ENCODE peak calls at places on chromosome 6, in five cellular contexts. T is RPMI8226, Y is NCI-H82, M is Daoy, Z is A172. X is an unnamed sample.

GRCh38 chr6:7255918-7256317 is 57.1 kb downstream of the SSR1 start:
- DNase-seq in T (no peak), Y (no peak), M (no peak), Z (no peak), X (no peak)

GRCh38 chr6:40719671-40720374 is 132.7 kb upstream of the LRFN2 start:
- DNase-seq in T (peak), Y (peak), M (peak), Z (peak), X (no peak)

GRCh38 chr6:166032366-166033171 is 135.1 kb downstream of the TBXT start:
- DNase-seq in T (peak), Y (no peak), M (peak), Z (peak), X (no peak)

GRCh38 chr6:146578054-146578453 is 20.7 kb upstream of the ADGB start:
- DNase-seq in T (no peak), Y (no peak), M (peak), Z (peak), X (no peak)

GRCh38 chr6:157645201-157645795 is 177.7 kb upstream of the SNX9 start:
- DNase-seq in T (no peak), Y (no peak), M (no peak), Z (no peak), X (no peak)

GRCh38 chr6:155528982-155529453 is 73.4 kb upstream of the NOX3 start:
- DNase-seq in T (no peak), Y (no peak), M (peak), Z (peak), X (no peak)

GRCh38 chr6:130600880-130601341 is 226.3 kb upstream of the SMLR1 start:
- DNase-seq in T (no peak), Y (no peak), M (no peak), Z (peak), X (no peak)

GRCh38 chr6:157227202-157228166 is 95.8 kb downstream of the TMEM242 start:
- DNase-seq in T (no peak), Y (peak), M (no peak), Z (no peak), X (no peak)

GRCh38 chr6:56387621-56388413 is 140.4 kb upstream of the COL21A1 start:
- DNase-seq in T (no peak), Y (no peak), M (no peak), Z (no peak), X (no peak)

GRCh38 chr6:1316482-1317220 is 4.8 kb downstream of the FOXQ1 start:
- DNase-seq in T (peak), Y (peak), M (peak), Z (no peak), X (peak)

GRCh38 chr6:144214622-144215401 is 64.5 kb downstream of the STX11 start:
- DNase-seq in T (no peak), Y (no peak), M (no peak), Z (no peak), X (peak)

GRCh38 chr6:14396392-14396791 is 278.8 kb downstream of the CD83 start:
- DNase-seq in T (no peak), Y (no peak), M (no peak), Z (no peak), X (no peak)

GRCh38 chr6:115675443-115675842 is 385.2 kb downstream of the FRK start:
- DNase-seq in T (no peak), Y (no peak), M (no peak), Z (no peak), X (no peak)

GRCh38 chr6:163711615-163712568 is 297.4 kb downstream of the QKI start:
- DNase-seq in T (peak), Y (no peak), M (peak), Z (no peak), X (no peak)

GRCh38 chr6:143187173-143187908 is 126.7 kb downstream of the AIG1 start:
- DNase-seq in T (no peak), Y (no peak), M (peak), Z (no peak), X (no peak)

GRCh38 chr6:34981951-34982350 is 92.9 kb downstream of the ANKS1A start:
- DNase-seq in T (no peak), Y (no peak), M (no peak), Z (peak), X (no peak)

GRCh38 chr6:128743974-128744765 is 138.8 kb upstream of the LAMA2 start:
- DNase-seq in T (no peak), Y (no peak), M (no peak), Z (no peak), X (no peak)

GRCh38 chr6:135703621-135704020 is 147.9 kb upstream of the PDE7B start:
- DNase-seq in T (no peak), Y (no peak), M (no peak), Z (no peak), X (no peak)

GRCh38 chr6:142893088-142893487 is 51.9 kb downstream of the HIVEP2 start:
- DNase-seq in T (no peak), Y (no peak), M (peak), Z (peak), X (no peak)

GRCh38 chr6:7048859-7049258 is 58.9 kb upstream of the RREB1 start:
- DNase-seq in T (no peak), Y (no peak), M (no peak), Z (no peak), X (no peak)

GRCh38 chr6:16684896-16685554 is 76.2 kb downstream of the ATXN1 start:
- DNase-seq in T (no peak), Y (no peak), M (peak), Z (peak), X (no peak)

GRCh38 chr6:136347847-136348246 is 58.2 kb upstream of the BCLAF1 start:
- DNase-seq in T (no peak), Y (no peak), M (peak), Z (no peak), X (no peak)

GRCh38 chr6:170099387-170099786 is 191.5 kb downstream of the DLL1 start:
- DNase-seq in T (no peak), Y (no peak), M (no peak), Z (no peak), X (no peak)

GRCh38 chr6:12162203-12162602 is 128.0 kb upstream of the EDN1 start:
- DNase-seq in T (no peak), Y (no peak), M (no peak), Z (no peak), X (no peak)

GRCh38 chr6:2979819-2980464 is 8.6 kb upstream of the SERPINB6 start:
- DNase-seq in T (no peak), Y (no peak), M (no peak), Z (peak), X (no peak)

GRCh38 chr6:3801960-3802359 is 47.2 kb upstream of the FAM50B start:
- DNase-seq in T (no peak), Y (no peak), M (no peak), Z (no peak), X (no peak)

GRCh38 chr6:127119361-127120108 is 1.1 kb downstream of the RSPO3 start:
- DNase-seq in T (peak), Y (peak), M (peak), Z (no peak), X (peak)

GRCh38 chr6:26183581-26184408 is 96.6 kb downstream of the HFE start:
- DNase-seq in T (no peak), Y (no peak), M (no peak), Z (peak), X (peak)

GRCh38 chr6:123829302-123829953 is 25.8 kb downstream of the NKAIN2 start:
- DNase-seq in T (no peak), Y (no peak), M (no peak), Z (peak), X (no peak)

GRCh38 chr6:14273196-14273595 is 155.6 kb downstream of the CD83 start:
- DNase-seq in T (no peak), Y (no peak), M (no peak), Z (no peak), X (no peak)

GRCh38 chr6:69974193-69974592 is 107.8 kb downstream of the COL19A1 start:
- DNase-seq in T (no peak), Y (peak), M (peak), Z (peak), X (no peak)

GRCh38 chr6:24968711-24969110 is 33.0 kb upstream of the RIPOR2 start:
- DNase-seq in T (no peak), Y (no peak), M (no peak), Z (no peak), X (no peak)

X was measured in WERI-Rb-1.